ENCODE peak calls at places on chromosomes 11 and 22, in eight cellular contexts. V, Q, S, M, H, N, T and G are unnamed samples.

GRCh38 chr11:63929616-63930015 is 9.2 kb upstream of the NAA40 start:
- DNase-seq in H (no peak), V (no peak), T (no peak), Q (no peak), S (no peak), M (no peak), N (no peak), G (peak)

GRCh38 chr11:133824593-133824992 is 20.7 kb downstream of the SPATA19 start:
- DNase-seq in H (no peak), S (no peak), V (no peak), N (no peak), T (no peak), M (no peak), Q (no peak), G (no peak)

GRCh38 chr11:10990160-10990559 is 132.3 kb upstream of the ZBED5 start:
- DNase-seq in M (no peak), V (no peak), Q (no peak), S (no peak), T (no peak), H (no peak), N (no peak), G (no peak)

GRCh38 chr11:101096036-101096704 is 33.4 kb downstream of the PGR start:
- DNase-seq in N (no peak), T (no peak), Q (peak), V (no peak), S (peak), M (no peak), H (peak), G (no peak)

GRCh38 chr11:110096369-110096976 is 3.3 kb downstream of the ZC3H12C start:
- DNase-seq in M (no peak), H (no peak), Q (no peak), V (no peak), T (no peak), S (no peak), N (no peak), G (no peak)

GRCh38 chr11:46330154-46330886 is 16.9 kb upstream of the DGKZ start:
- DNase-seq in T (no peak), M (no peak), H (no peak), S (no peak), V (peak), N (no peak), Q (no peak), G (peak)

GRCh38 chr22:41782316-41782715 is 18.2 kb upstream of the CCDC134 start:
- DNase-seq in T (no peak), Q (no peak), M (no peak), N (no peak), S (no peak), H (no peak), V (no peak), G (peak)

GRCh38 chr22:30821381-30821780 is 126.7 kb downstream of the OSBP2 start:
- DNase-seq in N (no peak), V (no peak), H (no peak), S (no peak), Q (no peak), T (no peak), M (no peak), G (no peak)

GRCh38 chr11:121253951-121254350 is 38.6 kb upstream of the SC5D start:
- DNase-seq in Q (no peak), H (no peak), S (no peak), N (no peak), M (no peak), T (no peak), V (peak), G (no peak)